ENCODE peak calls at places on chromosomes 5 and 9, in nine cellular contexts. T, Y, N, R, J, Q, H, W and V are unnamed samples.

GRCh38 chr5:122311888-122312669 is at the start of gene SNCAIP:
- DNase-seq in T (peak; percentile 40), Y (no peak), N (peak; percentile 63), R (peak; percentile 78), J (peak; percentile 11), Q (peak; percentile 14), H (no peak), W (peak; percentile 31), V (peak; percentile 43)

GRCh38 chr5:54217826-54218503 is 92.4 kb downstream of the ARL15 start:
- DNase-seq in T (peak; percentile 27), Y (no peak), N (no peak), R (no peak), J (peak; percentile 77), Q (peak; percentile 25), H (no peak), W (no peak), V (no peak)

GRCh38 chr9:112731971-112732370 is 14.1 kb upstream of the INIP start:
- DNase-seq in T (no peak), Y (no peak), N (no peak), R (no peak), J (peak; percentile 42), Q (no peak), H (no peak), W (no peak), V (peak; percentile 60)

GRCh38 chr5:171115519-171115918 is 193.5 kb upstream of the TLX3 start:
- DNase-seq in T (no peak), Y (no peak), N (no peak), R (no peak), J (no peak), Q (no peak), H (no peak), W (no peak), V (no peak)

GRCh38 chr5:142091012-142091411 is 17.6 kb upstream of the NDFIP1 start:
- DNase-seq in T (no peak), Y (no peak), N (no peak), R (no peak), J (no peak), Q (no peak), H (no peak), W (no peak), V (no peak)

GRCh38 chr9:136754059-136754572 is 3.9 kb downstream of the LCN8 start:
- DNase-seq in T (no peak), Y (no peak), N (no peak), R (no peak), J (no peak), Q (no peak), H (no peak), W (no peak), V (no peak)

GRCh38 chr5:95761771-95762680 is 30.9 kb downstream of the RHOBTB3 start:
- DNase-seq in T (no peak), Y (no peak), N (no peak), R (no peak), J (no peak), Q (no peak), H (no peak), W (no peak), V (no peak)

GRCh38 chr9:20988916-20989315 is 42.5 kb downstream of the HACD4 start:
- DNase-seq in T (no peak), Y (no peak), N (no peak), R (no peak), J (no peak), Q (no peak), H (no peak), W (no peak), V (no peak)

GRCh38 chr9:38443181-38443580 is 18.9 kb upstream of the IGFBPL1 start:
- DNase-seq in T (peak; percentile 47), Y (no peak), N (no peak), R (no peak), J (peak; percentile 76), Q (no peak), H (no peak), W (no peak), V (no peak)

GRCh38 chr5:119750887-119751733 is 121.8 kb downstream of the FAM170A start:
- DNase-seq in T (no peak), Y (no peak), N (no peak), R (no peak), J (no peak), Q (no peak), H (no peak), W (no peak), V (no peak)

GRCh38 chr5:89580976-89581375 is 698.0 kb upstream of the MEF2C start:
- DNase-seq in T (no peak), Y (no peak), N (no peak), R (no peak), J (no peak), Q (no peak), H (no peak), W (no peak), V (no peak)

GRCh38 chr5:89582768-89583339 is 699.9 kb upstream of the MEF2C start:
- DNase-seq in T (no peak), Y (no peak), N (no peak), R (no peak), J (no peak), Q (no peak), H (no peak), W (no peak), V (no peak)

GRCh38 chr5:89583534-89583933 is 700.5 kb upstream of the MEF2C start:
- DNase-seq in T (no peak), Y (no peak), N (no peak), R (no peak), J (no peak), Q (no peak), H (no peak), W (no peak), V (no peak)

DNA sequence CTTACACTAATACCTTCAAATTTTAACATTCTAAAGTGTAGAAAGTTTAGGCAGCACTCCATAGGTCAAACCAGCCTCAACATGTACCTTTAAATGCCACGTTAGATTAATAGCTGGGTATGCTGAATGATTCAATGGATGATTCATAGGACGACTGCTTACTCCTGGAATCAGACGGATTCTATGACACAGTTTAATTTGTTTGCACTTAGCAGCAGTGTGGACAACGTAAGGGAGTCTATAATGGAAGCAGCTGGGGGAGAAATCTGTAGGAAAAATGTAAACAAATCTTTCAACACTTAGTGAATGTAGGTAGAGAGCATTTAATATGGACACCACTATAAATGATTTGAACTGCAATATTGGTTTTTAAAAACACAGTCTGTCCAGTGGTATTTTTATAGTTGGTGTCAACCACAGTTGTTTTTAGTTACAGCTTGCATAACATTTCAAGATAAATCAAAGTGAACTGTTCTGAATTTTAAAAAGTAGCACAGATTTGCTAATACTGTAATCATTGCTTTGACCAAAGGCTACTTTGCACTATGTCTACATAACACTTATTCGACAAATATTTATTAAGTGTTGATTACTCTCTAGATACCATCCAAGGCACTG is 701.5 kb upstream of the MEF2C start:
- DNase-seq in T (no peak), Y (no peak), N (no peak), R (no peak), J (no peak), Q (no peak), H (no peak), W (no peak), V (no peak)
- TF ChIP-seq EP300 in T (no peak), Y (no peak), N (no peak), R (no peak), J (no peak), Q (no peak), H (no peak), W (no peak), V (no peak)

DNA sequence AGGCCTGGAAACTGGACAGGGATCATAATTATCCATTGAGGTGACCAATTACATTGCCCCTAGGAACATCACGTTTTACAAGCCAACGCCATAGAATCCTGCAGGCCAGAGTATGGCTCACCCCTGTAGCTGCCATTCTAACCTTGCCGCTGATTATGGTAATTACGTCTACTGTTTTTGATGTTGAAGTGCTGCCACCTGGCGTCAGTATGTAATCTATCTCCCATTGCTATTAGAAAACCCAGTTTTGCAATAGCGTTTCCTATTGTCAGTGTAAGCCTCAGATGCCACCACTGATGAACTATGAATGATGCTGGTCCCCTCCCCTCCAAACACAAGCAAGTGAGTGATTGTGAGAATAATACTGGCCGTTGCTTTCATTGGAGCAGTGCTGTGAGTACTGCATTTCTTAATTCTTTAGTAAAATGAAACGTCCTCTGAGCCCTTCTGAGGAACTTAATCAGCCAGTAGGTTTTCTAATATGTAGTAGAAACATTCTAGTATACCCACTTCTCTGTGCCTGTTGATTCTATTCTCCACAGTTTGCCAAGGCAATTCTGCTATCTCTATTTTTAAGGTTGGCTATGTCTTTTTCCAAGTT is 100.5 kb upstream of the NMUR2 start:
- DNase-seq in T (peak; percentile 68), Y (no peak), N (no peak), R (no peak), J (peak; percentile 63), Q (peak; percentile 16), H (no peak), W (peak; percentile 40), V (peak; percentile 57)
- TF ChIP-seq EP300 in T (no peak), Y (no peak), N (no peak), R (no peak), J (no peak), Q (no peak), H (no peak), W (no peak), V (no peak)

GRCh38 chr5:89989831-89990230 is 419.7 kb downstream of the CETN3 start:
- DNase-seq in T (no peak), Y (no peak), N (no peak), R (no peak), J (no peak), Q (no peak), H (no peak), W (no peak), V (no peak)

GRCh38 chr5:89988998-89989690 is 420.4 kb downstream of the CETN3 start:
- DNase-seq in T (no peak), Y (no peak), N (no peak), R (no peak), J (no peak), Q (no peak), H (no peak), W (no peak), V (no peak)

GRCh38 chr5:89991592-89991991 is 418.0 kb downstream of the CETN3 start:
- DNase-seq in T (no peak), Y (no peak), N (no peak), R (no peak), J (no peak), Q (no peak), H (no peak), W (no peak), V (no peak)

GRCh38 chr5:89992201-89992600 is 417.4 kb downstream of the CETN3 start:
- DNase-seq in T (no peak), Y (no peak), N (no peak), R (no peak), J (no peak), Q (no peak), H (no peak), W (no peak), V (no peak)

DNA sequence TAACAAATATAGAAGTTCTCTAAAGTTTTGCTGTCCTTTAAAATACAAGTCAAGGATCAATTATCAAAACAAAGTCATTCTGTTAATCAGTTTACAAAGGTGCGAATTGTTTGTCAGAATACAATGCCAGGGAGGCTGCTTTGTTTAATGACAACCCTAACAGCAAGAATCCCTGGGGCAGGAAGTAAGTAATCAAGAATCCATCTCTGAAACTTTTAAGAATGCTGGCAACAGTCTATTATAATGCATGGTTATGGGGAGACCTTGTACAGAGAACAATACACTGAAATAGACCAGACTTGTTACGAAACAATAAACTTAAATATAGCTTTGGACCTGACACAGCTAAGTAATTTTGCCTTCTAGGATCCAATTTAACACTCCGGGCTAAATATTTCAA is 421.4 kb downstream of the CETN3 start:
- DNase-seq in T (no peak), Y (no peak), N (no peak), R (no peak), J (no peak), Q (no peak), H (no peak), W (no peak), V (no peak)
- TF ChIP-seq EP300 in T (no peak), Y (no peak), N (no peak), R (no peak), J (no peak), Q (no peak), H (no peak), W (no peak), V (no peak)

GRCh38 chr9:88056876-88057275 is 81.4 kb downstream of the SPATA31C2 start:
- DNase-seq in T (no peak), Y (no peak), N (no peak), R (no peak), J (no peak), Q (no peak), H (no peak), W (no peak), V (no peak)
- TF ChIP-seq EP300 in T (no peak), Y (no peak), N (no peak), R (no peak), J (no peak), Q (no peak), H (no peak), W (no peak), V (no peak)